ENCODE peak calls at places on chromosomes 5 and 9, in five cellular contexts. A is NB4; H is T47D; J is CD8-positive, alpha-beta memory T cell; G is A172. V is an unnamed sample.

GRCh38 chr9:107932601-107933000 is 443.0 kb upstream of the KLF4 start:
- DNase-seq in A (no peak), J (no peak), G (no peak), H (no peak), V (no peak)

GRCh38 chr9:20981486-20981885 is 50.0 kb downstream of the HACD4 start:
- DNase-seq in G (peak), J (no peak), H (no peak), A (no peak), V (no peak)

GRCh38 chr9:133403766-133404439 is 13.9 kb downstream of the REXO4 start:
- DNase-seq in H (peak), A (peak), G (no peak), J (peak), V (no peak)

GRCh38 chr9:95131023-95131943 is 186.2 kb downstream of the FANCC start:
- DNase-seq in G (peak), H (peak), J (peak), A (peak), V (peak)

GRCh38 chr5:21154526-21154925 is 1166.5 kb upstream of the CDH18 start:
- DNase-seq in A (no peak), G (peak), H (no peak), J (no peak), V (no peak)

GRCh38 chr9:105297442-105298097 is 53.1 kb downstream of the SLC44A1 start:
- DNase-seq in J (no peak), G (no peak), A (no peak), H (no peak), V (no peak)

GRCh38 chr5:10747678-10748622 is 13.1 kb downstream of the DAP start:
- DNase-seq in H (no peak), G (no peak), J (no peak), A (no peak), V (no peak)

GRCh38 chr5:178201927-178202235 is 2.5 kb upstream of the HNRNPAB start:
- DNase-seq in H (no peak), G (no peak), A (peak), J (no peak), V (no peak)

GRCh38 chr9:2465921-2466460 is 155.6 kb upstream of the VLDLR start:
- DNase-seq in H (no peak), A (no peak), G (no peak), J (no peak), V (peak)

GRCh38 chr5:151178779-151179488 is 21.4 kb upstream of the ANXA6 start:
- DNase-seq in J (no peak), H (no peak), G (no peak), A (no peak), V (no peak)

GRCh38 chr9:17719053-17719452 is 140.2 kb downstream of the SH3GL2 start:
- DNase-seq in J (no peak), A (no peak), H (no peak), G (no peak), V (no peak)

GRCh38 chr5:78016831-78017529 is 240.8 kb upstream of the TBCA start:
- DNase-seq in G (no peak), J (no peak), H (no peak), A (no peak), V (no peak)

GRCh38 chr9:72384710-72385475 is 19.9 kb upstream of the ZFAND5 start:
- DNase-seq in G (no peak), J (no peak), A (no peak), H (no peak), V (no peak)

GRCh38 chr5:151923865-151924264 is 786 bp downstream of the GLRA1 start:
- DNase-seq in H (peak), A (peak), G (peak), J (no peak), V (no peak)

GRCh38 chr5:138495351-138495750 is 30.1 kb downstream of the EGR1 start:
- DNase-seq in G (no peak), H (no peak), A (no peak), J (no peak), V (peak)

GRCh38 chr5:172939045-172939444 is 20.2 kb upstream of the RPL26L1 start:
- DNase-seq in G (no peak), J (no peak), A (peak), H (no peak), V (peak)

GRCh38 chr9:76704601-76705204 is 59.5 kb upstream of the PCA3 start:
- DNase-seq in A (peak), G (peak), H (peak), J (peak), V (peak)

V was measured in RKO.